ENCODE peak calls at places on chromosome 15, in four cellular contexts. C is A549, L is HCT116, V is adrenal gland. X is an unnamed sample.

GRCh38 chr15:66387176-66388056 is 704 bp downstream of the MAP2K1 start:
- DNase-seq in C (peak; percentile 71), L (no peak), V (peak; percentile 83), X (peak; percentile 37)

GRCh38 chr15:93035092-93035915 is 53.7 kb downstream of the RGMA start:
- DNase-seq in C (no peak), L (no peak), V (no peak), X (no peak)

GRCh38 chr15:101551696-101552591 is 62.4 kb upstream of the PCSK6 start:
- DNase-seq in C (no peak), L (no peak), V (no peak), X (no peak)

GRCh38 chr15:76099388-76099787 is 39.6 kb downstream of the TMEM266 start:
- DNase-seq in C (no peak), L (no peak), V (no peak), X (no peak)

GRCh38 chr15:77531191-77532000 is 101.3 kb downstream of the LINGO1 start:
- DNase-seq in C (no peak), L (no peak), V (no peak), X (no peak)

GRCh38 chr15:37253877-37254276 is 153.5 kb upstream of the MEIS2 start:
- DNase-seq in C (no peak), L (no peak), V (no peak), X (no peak)

GRCh38 chr15:58264068-58264971 is 126.1 kb downstream of the AQP9 start:
- DNase-seq in C (no peak), L (no peak), V (no peak), X (no peak)

GRCh38 chr15:70095387-70096214 is 2.1 kb downstream of the TLE3 start:
- DNase-seq in C (no peak), L (no peak), V (no peak), X (peak; percentile 28)

GRCh38 chr15:98888839-98889479 is 118.6 kb downstream of the PGPEP1L start:
- DNase-seq in C (peak; percentile 85), L (no peak), V (no peak), X (no peak)

GRCh38 chr15:25673351-25673750 is 189.8 kb downstream of the ATP10A start:
- DNase-seq in C (no peak), L (no peak), V (no peak), X (peak; percentile 30)

GRCh38 chr15:74937226-74937601 is 659 bp downstream of the COX5A start:
- DNase-seq in C (no peak), L (no peak), V (no peak), X (no peak)

GRCh38 chr15:55897560-55898336 is 95.7 kb downstream of the NEDD4 start:
- DNase-seq in C (peak; percentile 91), L (no peak), V (peak; percentile 60), X (peak; percentile 8)

GRCh38 chr15:67194171-67195114 is 60.0 kb downstream of the AAGAB start:
- DNase-seq in C (no peak), L (no peak), V (peak; percentile 18), X (no peak)

GRCh38 chr15:31469801-31470545 is 143.3 kb downstream of the KLF13 start:
- DNase-seq in C (no peak), L (no peak), V (no peak), X (no peak)

GRCh38 chr15:48486228-48486627 is 155.0 kb downstream of the DUT start:
- DNase-seq in C (no peak), L (no peak), V (no peak), X (no peak)

GRCh38 chr15:71471347-71471746 is 339.0 kb upstream of the NR2E3 start:
- DNase-seq in C (peak; percentile 36), L (no peak), V (no peak), X (peak; percentile 48)

GRCh38 chr15:93520206-93520605 is 431.2 kb upstream of the RGMA start:
- DNase-seq in C (no peak), L (no peak), V (no peak), X (no peak)

GRCh38 chr15:75347222-75348033 is 589 bp downstream of the NEIL1 start:
- DNase-seq in C (no peak), L (peak; percentile 16), V (peak; percentile 66), X (peak; percentile 61)

GRCh38 chr15:79431636-79432344 is at the start of gene MINAR1:
- DNase-seq in C (peak; percentile 50), L (no peak), V (peak; percentile 59), X (no peak)
- TF ChIP-seq POLR2A in C (no peak), L (no peak), V (no peak), X (no peak)

GRCh38 chr15:92025717-92026270 is 172.3 kb downstream of the SLCO3A1 start:
- DNase-seq in C (no peak), L (no peak), V (no peak), X (no peak)
- H3K4me1 ChIP-seq in C (no peaks in the 10 kb centered on the region), L (no peaks in the 10 kb centered on the region), V (peaks cover 14% of the 10 kb centered on the region), X (no peaks in the 10 kb centered on the region)

GRCh38 chr15:83088876-83089275 is 18.6 kb upstream of the TM6SF1 start:
- DNase-seq in C (no peak), L (no peak), V (no peak), X (no peak)

GRCh38 chr15:83087535-83087934 is 19.9 kb upstream of the TM6SF1 start:
- DNase-seq in C (no peak), L (no peak), V (no peak), X (no peak)

GRCh38 chr15:83094592-83094991 is 12.9 kb upstream of the TM6SF1 start:
- DNase-seq in C (no peak), L (no peak), V (no peak), X (no peak)

GRCh38 chr15:83090465-83090864 is 17.0 kb upstream of the TM6SF1 start:
- DNase-seq in C (no peak), L (no peak), V (no peak), X (no peak)

DNA sequence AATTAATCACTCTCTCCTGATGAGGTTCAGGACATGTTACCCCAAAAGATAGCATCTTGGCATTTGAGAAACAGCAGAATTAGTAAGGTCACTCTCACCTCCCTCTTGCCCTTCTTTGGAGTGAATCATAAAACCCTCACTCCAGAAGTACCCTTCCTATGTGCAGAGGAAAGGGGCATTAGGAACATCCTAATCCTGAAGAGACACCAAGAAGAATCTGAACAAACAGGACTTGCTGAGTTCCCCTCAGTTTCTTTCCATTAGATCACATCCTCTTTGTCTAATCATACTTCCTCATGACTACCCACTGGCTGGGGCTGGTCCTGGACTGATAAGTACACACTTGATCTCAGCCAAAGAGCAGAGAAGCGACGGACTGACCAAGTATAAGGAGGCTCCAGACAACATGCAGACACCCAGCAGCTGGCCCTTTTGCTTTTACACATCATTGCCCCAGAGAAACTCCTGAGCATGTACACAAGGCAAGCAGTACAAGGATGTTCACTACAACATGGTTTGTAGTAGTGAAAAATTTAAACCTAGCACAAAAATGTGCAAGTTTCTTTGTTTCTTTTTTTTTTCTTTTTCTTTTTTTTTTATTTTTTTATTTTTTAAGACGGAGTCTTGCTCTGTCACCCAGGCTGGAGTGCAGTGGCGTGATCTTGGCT is 15.0 kb upstream of the TM6SF1 start:
- DNase-seq in C (no peak), L (no peak), V (peak; percentile 62), X (no peak)
- TF ChIP-seq POLR2A in C (no peak), L (no peak), V (peak; percentile 37), X (no peak)

GRCh38 chr15:89115547-89115946 is 27.3 kb downstream of the ABHD2 start:
- DNase-seq in C (peak; percentile 59), L (no peak), V (no peak), X (peak; percentile 73)
- H3K4me1 ChIP-seq in C (peaks cover 91% of the 10 kb centered on the region), L (peaks cover 29% of the 10 kb centered on the region), V (peaks cover 52% of the 10 kb centered on the region), X (peaks cover 44% of the 10 kb centered on the region)

GRCh38 chr15:89129816-89130134 is 41.5 kb downstream of the ABHD2 start:
- DNase-seq in C (no peak), L (no peak), V (no peak), X (no peak)

GRCh38 chr15:89130194-89130593 is 41.9 kb downstream of the ABHD2 start:
- DNase-seq in C (no peak), L (no peak), V (no peak), X (no peak)

GRCh38 chr15:89127054-89127702 is 38.9 kb downstream of the ABHD2 start:
- DNase-seq in C (peak; percentile 42), L (no peak), V (no peak), X (no peak)

GRCh38 chr15:89129123-89129815 is 41.0 kb downstream of the ABHD2 start:
- DNase-seq in C (peak; percentile 63), L (no peak), V (peak; percentile 38), X (peak; percentile 45)

DNA sequence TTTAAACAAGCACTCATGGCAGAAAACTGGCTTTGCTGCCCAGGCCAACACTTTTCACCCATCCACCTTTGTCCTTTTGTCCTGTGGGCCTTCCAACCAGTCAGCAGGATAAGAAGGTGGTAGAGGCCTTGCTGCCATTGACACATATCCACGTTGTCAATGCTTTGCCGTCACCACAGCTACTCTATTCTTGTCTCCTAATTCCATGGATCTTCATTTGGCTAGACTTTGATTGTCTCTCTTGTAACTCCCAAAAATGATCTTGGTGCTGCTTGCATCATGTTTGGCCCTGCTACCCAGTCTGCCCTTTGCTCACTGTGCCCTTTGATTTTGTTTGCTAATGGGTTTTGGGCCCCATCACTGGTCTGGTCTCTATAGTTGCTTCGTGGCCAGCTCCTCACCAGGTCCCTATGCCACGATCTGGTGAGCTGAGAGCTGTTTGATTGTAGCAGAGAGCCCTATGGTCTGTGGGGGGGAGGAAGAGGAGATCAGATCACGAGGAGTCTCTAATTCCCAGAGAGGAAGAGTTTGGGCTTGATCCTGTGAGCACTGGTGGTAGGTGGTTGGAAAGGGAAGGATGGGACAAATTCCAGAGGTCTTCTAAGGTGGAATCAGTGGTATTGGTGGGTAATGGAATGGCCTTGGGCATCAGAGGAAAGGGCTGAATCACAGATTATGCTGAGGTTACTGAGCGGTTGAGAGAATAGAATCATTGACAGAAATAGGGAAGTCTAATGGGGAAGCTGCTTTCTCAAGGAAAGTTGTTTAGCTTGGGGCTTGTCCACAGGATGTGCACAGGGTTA is 40.3 kb downstream of the ABHD2 start:
- DNase-seq in C (no peak), L (no peak), V (no peak), X (no peak)
- TF ChIP-seq POLR2A in C (no peak), L (no peak), V (no peak), X (no peak)

X was measured in prostate gland.